ENCODE peak calls at places on chromosome 11, in seven cellular contexts. Z, C, R, V, U, L and F are unnamed samples.
A peak's percentile ranks its signal among the peaks of the same experiment; 100 is the strongest.

GRCh38 chr11:70059971-70060370 is 18.1 kb upstream of the ANO1 start:
- DNase-seq in Z (no peak), C (no peak), R (no peak), V (no peak), U (no peak), L (no peak), F (no peak)

GRCh38 chr11:100528872-100529416 is 158.1 kb upstream of the ARHGAP42 start:
- DNase-seq in Z (no peak), C (no peak), R (no peak), V (no peak), U (no peak), L (no peak), F (no peak)

GRCh38 chr11:67504023-67504949 is 877 bp downstream of the PITPNM1 start:
- DNase-seq in Z (peak; percentile 12), C (peak; percentile 13), R (peak; percentile 44), V (no peak), U (peak; percentile 49), L (peak; percentile 88), F (no peak)

GRCh38 chr11:112539165-112539564 is 278.5 kb upstream of the PLET1 start:
- DNase-seq in Z (no peak), C (no peak), R (no peak), V (no peak), U (no peak), L (no peak), F (no peak)

GRCh38 chr11:130839950-130840666 is 76.2 kb downstream of the SNX19 start:
- DNase-seq in Z (peak; percentile 32), C (peak; percentile 88), R (no peak), V (no peak), U (no peak), L (no peak), F (no peak)

GRCh38 chr11:126280595-126280994 is 2.3 kb upstream of the TIRAP start:
- DNase-seq in Z (no peak), C (no peak), R (no peak), V (no peak), U (no peak), L (no peak), F (no peak)

GRCh38 chr11:44592125-44592643 is 26.7 kb downstream of the CD82 start:
- DNase-seq in Z (no peak), C (peak; percentile 79), R (no peak), V (no peak), U (no peak), L (no peak), F (no peak)

GRCh38 chr11:73784080-73784634 is 3.5 kb upstream of the MRPL48 start:
- DNase-seq in Z (no peak), C (peak; percentile 73), R (no peak), V (no peak), U (no peak), L (no peak), F (no peak)

GRCh38 chr11:12472401-12473065 is 95.2 kb downstream of the PARVA start:
- DNase-seq in Z (no peak), C (no peak), R (no peak), V (no peak), U (no peak), L (no peak), F (no peak)

GRCh38 chr11:62689421-62690183 is at the start of gene LRRN4CL:
- DNase-seq in Z (peak; percentile 37), C (peak; percentile 92), R (peak; percentile 65), V (no peak), U (peak; percentile 59), L (no peak), F (peak; percentile 88)

GRCh38 chr11:69708731-69709401 is 5.0 kb upstream of the FGF19 start:
- DNase-seq in Z (no peak), C (no peak), R (no peak), V (no peak), U (no peak), L (no peak), F (no peak)

GRCh38 chr11:13216019-13217006 is 61.3 kb upstream of the BMAL1 start:
- DNase-seq in Z (peak; percentile 97), C (peak; percentile 94), R (no peak), V (no peak), U (no peak), L (no peak), F (no peak)

GRCh38 chr11:64717268-64717578 is 5.8 kb downstream of the NRXN2 start:
- DNase-seq in Z (no peak), C (no peak), R (no peak), V (no peak), U (no peak), L (no peak), F (no peak)

GRCh38 chr11:86174101-86175046 is 70.2 kb upstream of the EED start:
- DNase-seq in Z (peak; percentile 96), C (peak; percentile 97), R (peak; percentile 69), V (no peak), U (peak; percentile 60), L (no peak), F (no peak)

GRCh38 chr11:110522456-110522855 is 92.7 kb downstream of the FDX1 start:
- DNase-seq in Z (no peak), C (no peak), R (no peak), V (no peak), U (no peak), L (no peak), F (no peak)

GRCh38 chr11:111469200-111469599 is 43.0 kb downstream of the BTG4 start:
- DNase-seq in Z (peak; percentile 39), C (no peak), R (no peak), V (no peak), U (no peak), L (no peak), F (no peak)

GRCh38 chr11:80024119-80024518 is 583.3 kb upstream of the TENM4 start:
- DNase-seq in Z (peak; percentile 2), C (no peak), R (no peak), V (no peak), U (no peak), L (no peak), F (no peak)

GRCh38 chr11:93844568-93844967 is 5.8 kb downstream of the VSTM5 start:
- DNase-seq in Z (no peak), C (no peak), R (no peak), V (no peak), U (no peak), L (no peak), F (no peak)

GRCh38 chr11:46491661-46492331 is 100.2 kb upstream of the CHRM4 start:
- DNase-seq in Z (no peak), C (peak; percentile 59), R (no peak), V (no peak), U (no peak), L (no peak), F (no peak)

GRCh38 chr11:13118194-13118593 is 109.1 kb downstream of the RASSF10 start:
- DNase-seq in Z (peak; percentile 85), C (peak; percentile 81), R (no peak), V (no peak), U (no peak), L (no peak), F (no peak)

GRCh38 chr11:29251738-29252137 is 765.1 kb downstream of the KCNA4 start:
- DNase-seq in Z (no peak), C (no peak), R (no peak), V (no peak), U (no peak), L (no peak), F (no peak)

GRCh38 chr11:68403424-68403823 is 57.1 kb upstream of the PPP6R3 start:
- DNase-seq in Z (no peak), C (no peak), R (no peak), V (no peak), U (no peak), L (no peak), F (no peak)

GRCh38 chr11:9901931-9902330 is 238.1 kb downstream of the SWAP70 start:
- DNase-seq in Z (no peak), C (no peak), R (no peak), V (no peak), U (no peak), L (no peak), F (no peak)

GRCh38 chr11:761526-762108 is 14.4 kb downstream of the TALDO1 start:
- DNase-seq in Z (no peak), C (no peak), R (no peak), V (no peak), U (no peak), L (no peak), F (no peak)
- H3K27ac ChIP-seq in Z (no peak overlapping the region), C (no peak overlapping the region), R (no peak overlapping the region), V (no peak overlapping the region), U (no peak overlapping the region), L (no peak overlapping the region), F (peak overlapping the region; percentile 1)

DNA sequence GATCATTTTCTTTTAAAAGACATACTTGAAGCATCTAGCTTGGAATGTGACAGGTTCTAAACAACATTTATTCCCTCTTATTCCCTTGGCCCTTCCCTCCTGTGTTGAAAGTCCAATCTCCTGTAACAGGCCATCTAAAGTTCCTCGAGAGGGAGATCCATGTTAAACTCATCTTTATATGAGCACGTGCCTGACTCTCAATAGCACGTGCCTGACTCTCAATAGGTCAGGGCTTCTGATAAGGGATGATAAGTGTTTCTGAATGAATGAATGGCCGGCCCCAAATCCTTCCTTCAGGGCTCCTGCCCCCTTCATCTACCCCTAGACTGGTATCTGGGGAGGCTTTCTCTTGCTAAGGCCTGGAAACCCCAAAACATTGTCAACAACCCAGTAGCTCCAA is 27.2 kb downstream of the RPL27A start:
- DNase-seq in Z (no peak), C (no peak), R (no peak), V (no peak), U (no peak), L (no peak), F (no peak)
- H3K27ac ChIP-seq in Z (no peak overlapping the region), C (peak overlapping the region; percentile 67), R (peak overlapping the region; percentile 84), V (no peak overlapping the region), U (peak overlapping the region; percentile 81), L (peak overlapping the region; percentile 61), F (peak overlapping the region; percentile 66)

DNA sequence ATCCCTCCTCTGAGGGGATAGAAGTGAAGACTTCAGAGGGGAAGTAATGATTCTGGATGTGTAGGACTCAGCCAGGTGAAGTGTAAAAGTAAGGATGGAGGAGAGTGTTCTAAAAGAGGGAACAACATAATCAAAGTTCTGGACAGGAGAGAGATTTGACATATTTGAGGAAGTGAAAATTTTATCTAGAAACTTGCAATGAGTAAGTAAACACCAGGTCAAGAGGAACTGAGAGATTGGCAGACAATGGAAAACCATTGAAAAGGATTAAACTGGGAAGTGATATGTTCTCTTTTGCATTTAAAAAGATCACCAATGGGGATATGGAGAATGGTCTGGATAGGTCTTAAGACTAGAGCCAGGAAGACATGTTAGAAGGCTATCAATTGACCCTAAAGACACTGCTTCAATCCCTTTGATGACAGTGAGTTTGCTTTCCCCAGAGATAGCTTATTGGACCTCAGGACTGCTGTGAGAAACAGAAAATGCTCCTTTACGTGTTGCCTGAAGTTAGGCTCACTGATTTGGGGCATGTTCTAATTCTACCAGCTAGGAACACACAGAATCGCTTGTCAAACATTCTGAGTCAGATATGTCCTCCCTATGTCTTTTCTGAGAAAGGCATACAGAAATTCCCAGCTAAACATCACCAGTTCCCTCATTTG is 145.1 kb downstream of the MAML2 start:
- DNase-seq in Z (no peak), C (no peak), R (no peak), V (no peak), U (no peak), L (no peak), F (no peak)
- H3K27ac ChIP-seq in Z (no peak overlapping the region), C (no peak overlapping the region), R (no peak overlapping the region), V (no peak overlapping the region), U (peak overlapping the region; percentile 2), L (peak overlapping the region; percentile 57), F (no peak overlapping the region)

GRCh38 chr11:2741006-2741376 is 41.2 kb upstream of the KCNQ1OT1 start:
- DNase-seq in Z (no peak), C (no peak), R (no peak), V (no peak), U (no peak), L (peak; percentile 64), F (no peak)
- H3K27ac ChIP-seq in Z (no peak overlapping the region), C (no peak overlapping the region), R (no peak overlapping the region), V (no peak overlapping the region), U (no peak overlapping the region), L (no peak overlapping the region), F (no peak overlapping the region)